ENCODE peak calls at places on chromosomes 4 and X, in four cellular contexts. One of them, this sample, is unnamed.

GRCh38 chr4:143215873-143216272 is 31.2 kb downstream of the USP38 start:
- DNase-seq in posterior cingulate gyrus: no peak
- DNase-seq in anterior cingulate cortex: no peak
- DNase-seq in left cardiac atrium: no peak
- DNase-seq in this sample: no peak

GRCh38 chr4:110631582-110632505 is 9.0 kb upstream of the PITX2 start:
- DNase-seq in posterior cingulate gyrus: peak
- DNase-seq in anterior cingulate cortex: peak
- DNase-seq in left cardiac atrium: peak
- DNase-seq in this sample: no peak

GRCh38 chrX:23369037-23369436 is 34.4 kb downstream of the PTCHD1 start:
- DNase-seq in posterior cingulate gyrus: no peak
- DNase-seq in anterior cingulate cortex: no peak
- DNase-seq in left cardiac atrium: no peak
- DNase-seq in this sample: no peak

GRCh38 chr4:127309360-127310095 is 323.2 kb upstream of the INTU start:
- DNase-seq in left cardiac atrium: no peak
- DNase-seq in anterior cingulate cortex: no peak
- DNase-seq in posterior cingulate gyrus: no peak
- DNase-seq in this sample: no peak

GRCh38 chr4:41098093-41098492 is 116.2 kb downstream of the APBB2 start:
- DNase-seq in anterior cingulate cortex: no peak
- DNase-seq in left cardiac atrium: no peak
- DNase-seq in posterior cingulate gyrus: no peak
- DNase-seq in this sample: no peak

GRCh38 chr4:107035711-107036601 is at the start of gene DKK2:
- DNase-seq in anterior cingulate cortex: peak
- DNase-seq in left cardiac atrium: peak
- DNase-seq in posterior cingulate gyrus: peak
- DNase-seq in this sample: no peak

GRCh38 chrX:11435568-11435967 is 142.4 kb downstream of the AMELX start:
- DNase-seq in left cardiac atrium: no peak
- DNase-seq in anterior cingulate cortex: no peak
- DNase-seq in posterior cingulate gyrus: no peak
- DNase-seq in this sample: no peak

GRCh38 chr4:106316773-106317409 is 541 bp downstream of the AIMP1 start:
- DNase-seq in anterior cingulate cortex: no peak
- DNase-seq in left cardiac atrium: no peak
- DNase-seq in posterior cingulate gyrus: no peak
- DNase-seq in this sample: no peak

GRCh38 chrX:154096140-154097002 is 1.1 kb downstream of the MECP2 start:
- DNase-seq in left cardiac atrium: no peak
- DNase-seq in anterior cingulate cortex: no peak
- DNase-seq in posterior cingulate gyrus: no peak
- DNase-seq in this sample: no peak

GRCh38 chrX:71111851-71112468 is 583 bp upstream of the IL2RG start:
- DNase-seq in posterior cingulate gyrus: no peak
- DNase-seq in anterior cingulate cortex: no peak
- DNase-seq in left cardiac atrium: no peak
- DNase-seq in this sample: peak

GRCh38 chr4:55409468-55410171 is 13.9 kb downstream of the TMEM165 start:
- DNase-seq in anterior cingulate cortex: no peak
- DNase-seq in posterior cingulate gyrus: no peak
- DNase-seq in left cardiac atrium: no peak
- DNase-seq in this sample: no peak

GRCh38 chr4:8847331-8847730 is 24.3 kb downstream of the HMX1 start:
- DNase-seq in posterior cingulate gyrus: peak
- DNase-seq in left cardiac atrium: no peak
- DNase-seq in anterior cingulate cortex: no peak
- DNase-seq in this sample: no peak

GRCh38 chrX:68693481-68694410 is 46.3 kb downstream of the STARD8 start:
- DNase-seq in posterior cingulate gyrus: peak
- DNase-seq in anterior cingulate cortex: peak
- DNase-seq in left cardiac atrium: peak
- DNase-seq in this sample: no peak

GRCh38 chr4:82681759-82682158 is 116.8 kb downstream of the SCD5 start:
- DNase-seq in anterior cingulate cortex: no peak
- DNase-seq in posterior cingulate gyrus: no peak
- DNase-seq in left cardiac atrium: no peak
- DNase-seq in this sample: no peak

GRCh38 chr4:67014592-67014991 is 530.7 kb downstream of the CENPC start:
- DNase-seq in posterior cingulate gyrus: no peak
- DNase-seq in anterior cingulate cortex: no peak
- DNase-seq in left cardiac atrium: no peak
- DNase-seq in this sample: no peak

GRCh38 chrX:149473092-149473491 is 32.0 kb downstream of the IDS start:
- DNase-seq in left cardiac atrium: no peak
- DNase-seq in anterior cingulate cortex: no peak
- DNase-seq in posterior cingulate gyrus: no peak
- DNase-seq in this sample: no peak

GRCh38 chr4:18406220-18406619 is 384.7 kb upstream of the LCORL start:
- DNase-seq in anterior cingulate cortex: no peak
- DNase-seq in left cardiac atrium: no peak
- DNase-seq in posterior cingulate gyrus: no peak
- DNase-seq in this sample: no peak

GRCh38 chr4:88609387-88609786 is 17.1 kb downstream of the HERC3 start:
- DNase-seq in anterior cingulate cortex: no peak
- DNase-seq in posterior cingulate gyrus: no peak
- DNase-seq in left cardiac atrium: no peak
- DNase-seq in this sample: no peak

GRCh38 chr4:77263247-77263646 is 106.2 kb downstream of the CCNG2 start:
- DNase-seq in left cardiac atrium: no peak
- DNase-seq in anterior cingulate cortex: no peak
- DNase-seq in posterior cingulate gyrus: no peak
- DNase-seq in this sample: no peak

GRCh38 chr4:71338846-71339593 is at the start of gene SLC4A4:
- DNase-seq in posterior cingulate gyrus: no peak
- DNase-seq in left cardiac atrium: no peak
- DNase-seq in anterior cingulate cortex: no peak
- DNase-seq in this sample: no peak

GRCh38 chrX:129983575-129984131 is 1.2 kb downstream of the BCORL1 start:
- DNase-seq in left cardiac atrium: peak
- DNase-seq in anterior cingulate cortex: no peak
- DNase-seq in posterior cingulate gyrus: no peak
- DNase-seq in this sample: no peak

GRCh38 chr4:7266525-7267292 is 74.4 kb downstream of the SORCS2 start:
- DNase-seq in anterior cingulate cortex: no peak
- DNase-seq in left cardiac atrium: no peak
- DNase-seq in posterior cingulate gyrus: no peak
- DNase-seq in this sample: no peak

GRCh38 chrX:1420371-1420770 is 28.5 kb upstream of the SLC25A6 start:
- DNase-seq in left cardiac atrium: no peak
- DNase-seq in posterior cingulate gyrus: peak
- DNase-seq in anterior cingulate cortex: no peak
- DNase-seq in this sample: no peak

GRCh38 chrX:17547658-17548057 is 172.7 kb downstream of the NHS start:
- DNase-seq in posterior cingulate gyrus: no peak
- DNase-seq in anterior cingulate cortex: no peak
- DNase-seq in left cardiac atrium: peak
- DNase-seq in this sample: no peak

GRCh38 chr4:158807696-158808095 is 38.9 kb downstream of the FNIP2 start:
- DNase-seq in anterior cingulate cortex: no peak
- DNase-seq in posterior cingulate gyrus: no peak
- DNase-seq in left cardiac atrium: no peak
- DNase-seq in this sample: no peak

GRCh38 chr4:20253799-20254409 is 2.2 kb downstream of the SLIT2 start:
- DNase-seq in anterior cingulate cortex: no peak
- DNase-seq in left cardiac atrium: peak
- DNase-seq in posterior cingulate gyrus: peak
- DNase-seq in this sample: no peak

GRCh38 chr4:139050436-139050835 is 34.9 kb downstream of the NOCT start:
- DNase-seq in left cardiac atrium: no peak
- DNase-seq in anterior cingulate cortex: no peak
- DNase-seq in posterior cingulate gyrus: no peak
- DNase-seq in this sample: no peak

GRCh38 chr4:27568236-27568951 is 707.8 kb downstream of the STIM2 start:
- DNase-seq in posterior cingulate gyrus: no peak
- DNase-seq in anterior cingulate cortex: no peak
- DNase-seq in left cardiac atrium: no peak
- DNase-seq in this sample: no peak

GRCh38 chr4:38179690-38180299 is 219.6 kb downstream of the PTTG2 start:
- DNase-seq in posterior cingulate gyrus: peak
- DNase-seq in left cardiac atrium: peak
- DNase-seq in anterior cingulate cortex: peak
- DNase-seq in this sample: peak

GRCh38 chr4:56261027-56261426 is 126.3 kb downstream of the AASDH start:
- DNase-seq in anterior cingulate cortex: peak
- DNase-seq in left cardiac atrium: no peak
- DNase-seq in posterior cingulate gyrus: peak
- DNase-seq in this sample: no peak

GRCh38 chr4:108144451-108144850 is 24.3 kb downstream of the LEF1 start:
- DNase-seq in anterior cingulate cortex: no peak
- DNase-seq in posterior cingulate gyrus: no peak
- DNase-seq in left cardiac atrium: no peak
- DNase-seq in this sample: no peak

GRCh38 chrX:40411350-40412111 is 169.2 kb upstream of the ATP6AP2 start:
- DNase-seq in anterior cingulate cortex: no peak
- DNase-seq in left cardiac atrium: no peak
- DNase-seq in posterior cingulate gyrus: no peak
- DNase-seq in this sample: no peak